ENCODE peak calls at places on chromosome 15, in eight cellular contexts. Z, P, L, O, S, W, J and U are unnamed samples. For H3K9me3, the result is how much of the 10 kb centered on the place peaks cover.

GRCh38 chr15:92936138-92936537 is 36.0 kb downstream of the CHD2 start:
- DNase-seq in Z (no peak), P (no peak), L (no peak), O (no peak), S (no peak), W (no peak), J (no peak), U (no peak)

GRCh38 chr15:40192942-40193341 is 32.1 kb downstream of the BUB1B start:
- DNase-seq in Z (no peak), P (peak), L (no peak), O (no peak), S (peak), W (no peak), J (no peak), U (no peak)

GRCh38 chr15:90402230-90402629 is 14.2 kb downstream of the IQGAP1 start:
- DNase-seq in Z (no peak), P (peak), L (no peak), O (no peak), S (peak), W (no peak), J (no peak), U (peak)

GRCh38 chr15:96273317-96274086 is 57.0 kb upstream of the NR2F2 start:
- DNase-seq in Z (no peak), P (peak), L (no peak), O (no peak), S (peak), W (no peak), J (no peak), U (peak)

GRCh38 chr15:63794271-63794670 is 39.5 kb downstream of the HERC1 start:
- DNase-seq in Z (no peak), P (no peak), L (no peak), O (no peak), S (no peak), W (no peak), J (no peak), U (no peak)

GRCh38 chr15:33581032-33581431 is 270.3 kb downstream of the RYR3 start:
- DNase-seq in Z (no peak), P (peak), L (no peak), O (no peak), S (peak), W (no peak), J (no peak), U (peak)

GRCh38 chr15:70091649-70092461 is 5.9 kb downstream of the TLE3 start:
- DNase-seq in Z (no peak), P (peak), L (peak), O (no peak), S (peak), W (peak), J (no peak), U (no peak)

GRCh38 chr15:65365229-65365628 is 12.6 kb downstream of the IGDCC3 start:
- DNase-seq in Z (peak), P (no peak), L (no peak), O (no peak), S (no peak), W (no peak), J (no peak), U (no peak)

GRCh38 chr15:90364251-90364650 is 12.2 kb downstream of the ZNF774 start:
- DNase-seq in Z (no peak), P (peak), L (no peak), O (no peak), S (peak), W (no peak), J (no peak), U (no peak)

GRCh38 chr15:85030301-85031049 is 48.8 kb downstream of the PDE8A start:
- DNase-seq in Z (no peak), P (peak), L (no peak), O (no peak), S (peak), W (no peak), J (no peak), U (peak)

GRCh38 chr15:70528270-70528706 is 235.1 kb downstream of the UACA start:
- DNase-seq in Z (no peak), P (peak), L (peak), O (peak), S (no peak), W (peak), J (no peak), U (no peak)

DNA sequence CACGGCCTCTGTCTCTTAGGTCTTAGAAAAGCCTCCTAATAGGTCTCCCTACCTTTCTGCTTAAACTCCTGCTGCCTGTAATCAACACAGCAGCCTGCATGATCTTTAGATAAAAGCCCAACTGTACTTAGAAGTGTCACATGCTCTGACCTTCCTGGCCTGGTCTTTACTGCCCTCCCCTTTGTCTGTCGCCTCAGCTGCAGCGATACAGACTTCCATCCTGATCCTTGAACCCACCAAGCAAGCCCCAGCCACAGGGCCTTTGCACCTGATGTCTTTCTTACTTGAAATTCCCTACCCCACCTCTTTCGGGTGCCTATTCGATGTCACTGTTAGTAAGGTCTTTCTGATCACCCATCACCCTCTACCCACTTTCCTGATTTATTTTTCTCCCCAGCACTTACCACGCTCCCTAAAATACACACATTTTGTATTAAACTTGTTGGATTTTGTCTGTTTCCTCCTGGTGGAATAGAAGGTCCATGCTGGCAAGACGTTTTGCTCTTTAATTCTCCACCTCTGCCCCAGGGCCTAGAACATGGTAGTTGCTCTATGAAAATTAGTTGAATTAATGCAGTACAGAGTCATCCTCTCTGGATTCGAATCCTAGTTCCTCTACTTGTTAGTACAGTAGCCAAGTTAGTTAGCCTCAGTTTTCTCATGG is 51.1 kb downstream of the AQP9 start:
- DNase-seq in Z (no peak), P (no peak), L (no peak), O (no peak), S (no peak), W (no peak), J (no peak), U (no peak)
- H3K9me3 ChIP-seq in Z (under half), P (under half), L (under half), O (under half), S (under half), W (under half), J (under half), U (under half)

DNA sequence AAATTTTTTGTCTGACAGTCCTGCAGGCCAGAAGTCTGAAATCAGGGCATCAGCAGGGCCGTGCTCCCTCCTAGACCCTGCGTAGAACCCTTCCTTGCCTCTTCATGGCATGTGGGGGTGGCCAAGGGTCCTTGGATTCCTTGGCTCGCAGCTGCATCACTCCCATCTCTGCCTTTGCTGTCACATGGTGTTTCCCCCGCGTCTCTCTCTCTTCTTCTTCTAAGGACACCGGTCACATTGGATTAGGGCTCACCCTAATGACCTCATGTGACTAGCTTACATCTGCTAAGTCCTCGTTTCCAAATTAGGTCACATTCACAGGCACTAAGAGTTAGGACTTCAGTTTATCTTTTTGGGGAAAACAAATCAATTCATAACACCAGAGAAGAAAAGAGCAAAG is 12.0 kb downstream of the SLCO3A1 start:
- DNase-seq in Z (no peak), P (no peak), L (no peak), O (no peak), S (no peak), W (no peak), J (no peak), U (no peak)
- H3K27ac ChIP-seq in Z (no peak), P (no peak), L (no peak), O (no peak), S (peak), W (peak), J (peak), U (peak)

GRCh38 chr15:101246391-101246790 is 5.5 kb downstream of the CHSY1 start:
- DNase-seq in Z (no peak), P (no peak), L (no peak), O (no peak), S (peak), W (no peak), J (no peak), U (no peak)
- H3K9me3 ChIP-seq in Z (under half), P (under half), L (under half), O (under half), S (under half), W (under half), J (under half), U (under half)

GRCh38 chr15:89054873-89055272 is 33.4 kb upstream of the ABHD2 start:
- DNase-seq in Z (no peak), P (no peak), L (no peak), O (no peak), S (no peak), W (no peak), J (no peak), U (no peak)

GRCh38 chr15:89058376-89058775 is 29.9 kb upstream of the ABHD2 start:
- DNase-seq in Z (no peak), P (no peak), L (no peak), O (no peak), S (no peak), W (no peak), J (no peak), U (no peak)

GRCh38 chr15:89057506-89058133 is 30.6 kb upstream of the ABHD2 start:
- DNase-seq in Z (peak), P (peak), L (peak), O (peak), S (peak), W (peak), J (peak), U (peak)

GRCh38 chr15:89051875-89052274 is 36.4 kb upstream of the ABHD2 start:
- DNase-seq in Z (no peak), P (peak), L (no peak), O (no peak), S (no peak), W (no peak), J (no peak), U (no peak)

GRCh38 chr15:89052474-89052873 is 35.8 kb upstream of the ABHD2 start:
- DNase-seq in Z (no peak), P (peak), L (no peak), O (no peak), S (peak), W (no peak), J (no peak), U (no peak)
- H3K27ac ChIP-seq in Z (no peak), P (peak), L (no peak), O (no peak), S (no peak), W (no peak), J (no peak), U (peak)

DNA sequence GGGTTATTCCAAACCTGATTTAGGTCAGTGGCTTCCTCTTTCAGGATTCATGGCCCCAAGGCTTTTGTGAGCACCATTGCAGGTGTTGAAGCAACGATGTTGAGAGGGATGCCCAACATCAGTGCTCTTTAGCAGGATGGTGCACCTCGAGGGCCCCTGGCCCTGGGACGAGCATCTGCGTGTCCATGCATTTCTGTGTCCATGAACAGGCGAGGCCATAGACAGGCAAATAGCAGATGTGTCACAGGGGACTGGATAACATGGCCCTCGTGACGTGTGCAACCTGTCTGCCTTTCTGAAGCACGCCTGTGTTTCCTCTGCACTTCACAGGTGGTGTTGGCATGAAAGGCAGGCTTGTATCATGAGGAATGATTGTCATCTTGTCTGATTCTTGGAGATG is 132.3 kb downstream of the SNRPN start:
- DNase-seq in Z (no peak), P (no peak), L (no peak), O (no peak), S (no peak), W (no peak), J (no peak), U (peak)
- H3K9me3 ChIP-seq in Z (under half), P (under half), L (half or more), O (under half), S (half or more), W (under half), J (half or more), U (under half)

GRCh38 chr15:98943609-98944111 is 63.9 kb downstream of the PGPEP1L start:
- DNase-seq in Z (no peak), P (peak), L (no peak), O (no peak), S (no peak), W (peak), J (no peak), U (no peak)
- H3K27ac ChIP-seq in Z (no peak), P (peak), L (no peak), O (no peak), S (no peak), W (peak), J (peak), U (no peak)